ENCODE peak calls at places on chromosomes 4 and X, in six cellular contexts. J is CD4-positive, alpha-beta T cell; U is CD4-positive, alpha-beta memory T cell; O is pancreas; X is naive thymus-derived CD4-positive, alpha-beta T cell; F is right cardiac atrium. H is an unnamed sample.

GRCh38 chr4:83932996-83933395 is 397.1 kb downstream of the GPAT3 start:
- DNase-seq in J (no peak), U (no peak), O (no peak), X (no peak), F (no peak), H (no peak)

GRCh38 chr4:128574706-128575105 is 234.8 kb upstream of the JADE1 start:
- DNase-seq in J (peak; percentile 47), U (peak; percentile 43), O (peak; percentile 71), X (peak; percentile 47), F (peak; percentile 62), H (peak; percentile 71)

GRCh38 chrX:56798866-56799864 is 70.1 kb downstream of the NBDY start:
- DNase-seq in J (peak; percentile 21), U (no peak), O (no peak), X (no peak), F (no peak), H (no peak)

GRCh38 chr4:66266035-66266434 is 595.7 kb upstream of the EPHA5 start:
- DNase-seq in J (no peak), U (no peak), O (no peak), X (no peak), F (peak; percentile 14), H (no peak)

GRCh38 chr4:114597410-114598115 is 1.0 kb upstream of the UGT8 start:
- DNase-seq in J (no peak), U (no peak), O (peak; percentile 41), X (no peak), F (no peak), H (peak; percentile 62)

GRCh38 chr4:129261584-129261983 is 165.6 kb downstream of the C4orf33 start:
- DNase-seq in J (no peak), U (no peak), O (no peak), X (no peak), F (no peak), H (no peak)

GRCh38 chr4:8349664-8350225 is 80.2 kb downstream of the HTRA3 start:
- DNase-seq in J (no peak), U (no peak), O (no peak), X (no peak), F (no peak), H (no peak)

GRCh38 chrX:12891915-12892506 is 14.4 kb upstream of the TLR8 start:
- DNase-seq in J (no peak), U (no peak), O (no peak), X (no peak), F (no peak), H (no peak)

GRCh38 chrX:13059269-13059668 is 14.8 kb upstream of the FAM9C start:
- DNase-seq in J (no peak), U (no peak), O (no peak), X (no peak), F (no peak), H (no peak)

GRCh38 chrX:44529315-44529714 is 13.3 kb downstream of the FUNDC1 start:
- DNase-seq in J (no peak), U (no peak), O (no peak), X (no peak), F (no peak), H (no peak)

GRCh38 chrX:49174723-49175122 is 3.0 kb downstream of the PLP2 start:
- DNase-seq in J (no peak), U (no peak), O (no peak), X (no peak), F (peak; percentile 1), H (no peak)

GRCh38 chr4:16123356-16124084 is 39.7 kb upstream of the PROM1 start:
- DNase-seq in J (no peak), U (no peak), O (peak; percentile 9), X (no peak), F (no peak), H (no peak)

GRCh38 chr4:148415500-148415899 is 26.7 kb downstream of the NR3C2 start:
- DNase-seq in J (no peak), U (no peak), O (no peak), X (no peak), F (no peak), H (no peak)

GRCh38 chr4:175298119-175298518 is 380.0 kb downstream of the ADAM29 start:
- DNase-seq in J (no peak), U (no peak), O (no peak), X (no peak), F (no peak), H (no peak)

GRCh38 chrX:46873746-46874145 is 36.9 kb downstream of the RP2 start:
- DNase-seq in J (no peak), U (no peak), O (no peak), X (no peak), F (no peak), H (no peak)

GRCh38 chrX:151151668-151152267 is 24.6 kb upstream of the GPR50 start:
- DNase-seq in J (no peak), U (peak; percentile 31), O (peak; percentile 3), X (peak; percentile 19), F (no peak), H (peak; percentile 10)

GRCh38 chr4:73600917-73601316 is 19.3 kb downstream of the RASSF6 start:
- DNase-seq in J (no peak), U (no peak), O (no peak), X (no peak), F (no peak), H (no peak)

GRCh38 chrX:110563276-110563675 is 204.6 kb downstream of the RTL9 start:
- DNase-seq in J (no peak), U (no peak), O (no peak), X (no peak), F (no peak), H (no peak)

GRCh38 chr4:169869487-169869886 is 111.7 kb upstream of the HPF1 start:
- DNase-seq in J (no peak), U (no peak), O (no peak), X (no peak), F (no peak), H (no peak)

GRCh38 chr4:81954266-81954665 is 419.5 kb downstream of the HNRNPD start:
- DNase-seq in J (no peak), U (no peak), O (no peak), X (no peak), F (no peak), H (no peak)

GRCh38 chrX:1316527-1316926 is 20.1 kb upstream of the IL3RA start:
- DNase-seq in J (no peak), U (no peak), O (peak; percentile 7), X (no peak), F (peak; percentile 87), H (no peak)

GRCh38 chr4:13989496-13989895 is 362.0 kb upstream of the BOD1L1 start:
- DNase-seq in J (no peak), U (no peak), O (no peak), X (no peak), F (no peak), H (no peak)

GRCh38 chr4:8316911-8317351 is 47.4 kb downstream of the HTRA3 start:
- DNase-seq in J (no peak), U (no peak), O (no peak), X (no peak), F (peak; percentile 58), H (no peak)

GRCh38 chr4:137740192-137740591 is 207.9 kb upstream of the PCDH18 start:
- DNase-seq in J (no peak), U (no peak), O (no peak), X (no peak), F (no peak), H (no peak)

DNA sequence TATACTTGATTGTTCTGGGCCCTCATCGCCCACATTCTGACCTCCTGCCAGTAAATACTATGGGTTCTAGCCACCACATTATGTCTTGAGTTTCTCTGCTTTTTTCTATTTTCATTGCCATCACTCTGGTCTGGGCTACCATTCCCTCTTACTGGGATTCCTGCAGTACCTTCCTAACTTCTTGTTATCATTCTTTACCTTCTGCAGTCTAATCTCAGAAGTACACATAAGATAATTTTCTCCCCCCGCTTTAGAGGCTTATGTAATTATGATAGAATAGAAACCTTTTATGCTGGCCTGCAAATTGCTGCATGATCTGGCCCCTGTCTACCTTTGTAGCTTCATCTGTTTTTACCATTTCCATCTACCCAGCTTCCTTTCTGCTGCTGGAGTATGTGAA is 19.2 kb downstream of the STIM2 start:
- DNase-seq in J (no peak), U (no peak), O (no peak), X (no peak), F (no peak), H (no peak)
- H3K27ac ChIP-seq in J (peak overlapping the region; percentile 42), U (peak overlapping the region; percentile 56), O (no peak overlapping the region), X (peak overlapping the region; percentile 62), F (no peak overlapping the region), H (no peak overlapping the region)

GRCh38 chrX:65588795-65589194 is 54.2 kb upstream of the LAS1L start:
- DNase-seq in J (no peak), U (no peak), O (no peak), X (no peak), F (no peak), H (no peak)

GRCh38 chrX:65591206-65591605 is 56.6 kb upstream of the LAS1L start:
- DNase-seq in J (no peak), U (no peak), O (no peak), X (no peak), F (no peak), H (no peak)

GRCh38 chrX:65586491-65586890 is 51.9 kb upstream of the LAS1L start:
- DNase-seq in J (no peak), U (no peak), O (no peak), X (no peak), F (no peak), H (no peak)

GRCh38 chrX:65589304-65589703 is 54.7 kb upstream of the LAS1L start:
- DNase-seq in J (no peak), U (no peak), O (no peak), X (no peak), F (no peak), H (no peak)

DNA sequence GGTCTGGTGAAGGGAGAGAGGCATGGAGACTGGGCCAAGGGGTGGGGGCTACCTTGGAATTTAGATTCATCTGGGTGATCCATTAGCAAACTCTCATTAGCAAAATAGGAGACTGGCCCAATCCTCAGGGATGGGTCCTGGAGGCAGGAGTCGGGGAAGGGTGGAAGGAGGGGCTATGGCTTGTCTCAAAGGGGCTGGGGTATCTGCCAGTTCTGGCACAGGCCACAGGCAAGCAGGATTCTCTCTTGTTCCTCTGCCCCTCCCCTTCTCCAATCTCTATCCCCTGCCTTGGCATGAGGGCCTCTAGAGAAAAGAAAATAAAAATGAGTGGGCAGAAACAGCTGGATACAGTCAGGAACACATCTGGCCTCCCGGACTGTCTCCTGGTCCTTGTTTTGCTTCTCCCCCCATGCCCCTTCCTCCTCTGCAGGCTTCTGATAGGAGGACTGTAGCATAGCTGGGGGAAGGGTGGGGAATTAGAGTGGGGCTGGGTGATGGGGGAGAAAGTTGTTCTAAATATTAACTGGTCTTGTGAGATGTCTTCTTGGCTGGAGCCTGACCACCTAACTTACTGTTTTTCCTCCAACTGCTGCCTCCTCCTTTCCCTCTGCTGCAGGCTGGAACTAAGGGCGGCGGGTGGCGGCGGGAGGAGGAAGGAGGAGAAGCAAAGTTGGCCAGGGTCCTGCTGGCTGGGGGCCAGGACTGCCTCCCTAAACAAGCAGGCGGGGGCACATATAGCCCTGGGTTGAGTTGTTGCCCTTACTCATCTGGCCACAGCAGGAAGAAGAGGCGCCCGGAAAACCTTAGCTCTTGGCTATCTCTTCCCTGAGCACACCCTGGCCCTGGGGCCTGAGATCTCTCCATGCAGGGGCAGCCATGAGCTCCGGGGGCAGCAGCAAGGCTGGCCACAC is 53.3 kb upstream of the LAS1L start:
- DNase-seq in J (no peak), U (no peak), O (peak; percentile 10), X (no peak), F (peak; percentile 95), H (peak; percentile 22)
- H3K27ac ChIP-seq in J (no peak overlapping the region), U (no peak overlapping the region), O (no peak overlapping the region), X (no peak overlapping the region), F (peak overlapping the region; percentile 26), H (no peak overlapping the region)

GRCh38 chrX:139882299-139882698 is 50.6 kb downstream of the ATP11C start:
- DNase-seq in J (no peak), U (no peak), O (no peak), X (no peak), F (no peak), H (no peak)
- H3K27ac ChIP-seq in J (no peak overlapping the region), U (no peak overlapping the region), O (no peak overlapping the region), X (no peak overlapping the region), F (no peak overlapping the region), H (no peak overlapping the region)

GRCh38 chr4:182764137-182764536 is 153.0 kb downstream of the DCTD start:
- DNase-seq in J (no peak), U (no peak), O (no peak), X (no peak), F (no peak), H (no peak)
- H3K27ac ChIP-seq in J (no peak overlapping the region), U (no peak overlapping the region), O (no peak overlapping the region), X (no peak overlapping the region), F (no peak overlapping the region), H (no peak overlapping the region)

H was measured in dorsolateral prefrontal cortex.